ENCODE peak calls at places on chromosome 22, in four cellular contexts. A is choroid plexus epithelial cell, Q is mammary epithelial cell, P is breast epithelium. O is an unnamed sample.
A peak's percentile ranks its signal among the peaks of the same experiment; 100 is the strongest.

GRCh38 chr22:33577862-33578411 is 342.3 kb downstream of the LARGE1 start:
- DNase-seq in A (no peak), Q (no peak), P (no peak), O (no peak)

GRCh38 chr22:38742176-38742942 is 13.4 kb downstream of the SUN2 start:
- DNase-seq in Q (no peak), A (no peak), P (no peak), O (no peak)

GRCh38 chr22:42885446-42885845 is 28.4 kb upstream of the ARFGAP3 start:
- DNase-seq in A (peak; percentile 31), P (no peak), Q (no peak), O (no peak)

GRCh38 chr22:19478466-19479357 is at the start of gene UFD1:
- DNase-seq in P (peak; percentile 71), Q (peak; percentile 83), A (peak; percentile 85), O (peak; percentile 84)

GRCh38 chr22:19121631-19122142 is 525 bp downstream of the DGCR2 start:
- DNase-seq in Q (peak; percentile 54), A (peak; percentile 29), P (peak; percentile 68), O (peak; percentile 49)

GRCh38 chr22:18035740-18036139 is 11.4 kb upstream of the MICAL3 start:
- DNase-seq in P (no peak), A (peak; percentile 46), Q (peak; percentile 85), O (peak; percentile 95)

GRCh38 chr22:49756656-49757055 is 71.0 kb downstream of the BRD1 start:
- DNase-seq in A (no peak), Q (no peak), P (no peak), O (no peak)

GRCh38 chr22:25582946-25583345 is 18.5 kb downstream of the GRK3 start:
- DNase-seq in P (no peak), Q (peak; percentile 46), A (no peak), O (peak; percentile 11)

GRCh38 chr22:31951201-31952093 is 7.1 kb downstream of the YWHAH start:
- DNase-seq in P (no peak), Q (no peak), A (no peak), O (no peak)

GRCh38 chr22:19138217-19139000 is 6.0 kb downstream of the ESS2 start:
- DNase-seq in A (no peak), P (no peak), Q (no peak), O (no peak)

GRCh38 chr22:32969502-32969901 is 88.7 kb downstream of the SYN3 start:
- DNase-seq in Q (no peak), P (no peak), A (no peak), O (no peak)

GRCh38 chr22:48749555-48750227 is 1078.0 kb downstream of the BRD1 start:
- DNase-seq in Q (no peak), A (no peak), P (no peak), O (no peak)

GRCh38 chr22:24686280-24686679 is 83.3 kb downstream of the GGT1 start:
- DNase-seq in A (peak; percentile 26), Q (no peak), P (no peak), O (no peak)

GRCh38 chr22:31707519-31707918 is 42.4 kb downstream of the PRR14L start:
- DNase-seq in P (no peak), A (no peak), Q (no peak), O (no peak)

GRCh38 chr22:50696799-50697561 is 24.4 kb downstream of the SHANK3 start:
- DNase-seq in A (peak; percentile 14), P (no peak), Q (peak; percentile 11), O (peak; percentile 43)

GRCh38 chr22:50247748-50248147 is 2.9 kb upstream of the TUBGCP6 start:
- DNase-seq in A (peak; percentile 80), Q (no peak), P (no peak), O (peak; percentile 78)

GRCh38 chr22:26691377-26691716 is 34.0 kb downstream of the MIAT start:
- DNase-seq in A (no peak), Q (no peak), P (no peak), O (no peak)
- H3K4me3 ChIP-seq in A (no peak overlapping the region), Q (no peak overlapping the region), P (no peak overlapping the region), O (no peak overlapping the region)

DNA sequence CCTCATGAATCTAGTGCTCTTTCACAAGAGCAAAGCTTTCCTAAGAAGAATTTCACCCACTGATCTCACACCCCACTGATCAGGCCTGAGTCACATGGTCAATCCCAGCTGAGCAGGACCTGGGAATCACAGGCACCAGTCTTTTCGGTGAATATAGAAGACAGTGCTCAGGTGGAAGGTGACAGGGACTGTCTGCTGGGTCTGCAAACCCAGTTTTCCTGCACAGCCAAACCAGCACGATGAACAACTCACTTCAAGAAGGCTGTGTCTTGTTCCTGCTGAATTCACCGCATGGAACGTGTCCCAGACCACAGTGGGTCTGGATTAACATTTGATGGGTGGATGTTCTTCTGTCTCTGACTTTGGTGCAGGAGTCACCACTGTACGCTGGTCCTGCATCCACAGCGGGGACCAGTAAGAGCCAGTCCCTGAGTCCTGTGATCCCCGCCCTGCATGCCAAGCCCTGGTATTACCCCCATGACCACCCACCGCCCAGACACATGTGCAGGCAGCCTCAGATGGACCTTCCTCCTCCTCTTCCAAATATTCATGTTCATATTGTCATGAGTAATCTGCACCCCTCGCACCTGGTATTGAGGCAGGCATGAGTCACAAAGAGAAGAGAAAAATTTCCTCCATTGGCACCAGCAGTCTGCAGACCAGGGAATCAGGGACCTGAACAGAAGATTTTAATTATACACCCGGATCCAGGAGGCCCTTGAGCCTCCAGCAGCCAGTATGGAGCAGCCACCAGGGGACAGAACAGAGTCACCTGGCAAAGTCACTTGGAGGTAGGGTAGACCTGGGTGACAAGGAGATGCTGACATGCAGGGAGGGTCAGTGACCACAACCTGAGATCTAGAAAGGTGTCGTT is 8.6 kb upstream of the IGLL5 start:
- DNase-seq in P (no peak), Q (no peak), A (no peak), O (no peak)
- TF ChIP-seq CTCF in P (no peak), Q (no peak), A (no peak), O (no peak)

GRCh38 chr22:37419916-37420655 is 7.2 kb downstream of the ELFN2 start:
- DNase-seq in A (no peak), Q (peak; percentile 41), P (no peak), O (peak; percentile 42)
- H3K4me3 ChIP-seq in A (peak overlapping the region; percentile 53), Q (peak overlapping the region; percentile 54), P (peak overlapping the region; percentile 62), O (peak overlapping the region; percentile 31)

GRCh38 chr22:45867118-45867905 is 109.7 kb downstream of the WNT7B start:
- DNase-seq in P (no peak), A (peak; percentile 30), Q (no peak), O (no peak)
- TF ChIP-seq CTCF in P (no peak), A (no peak), Q (no peak), O (no peak)

DNA sequence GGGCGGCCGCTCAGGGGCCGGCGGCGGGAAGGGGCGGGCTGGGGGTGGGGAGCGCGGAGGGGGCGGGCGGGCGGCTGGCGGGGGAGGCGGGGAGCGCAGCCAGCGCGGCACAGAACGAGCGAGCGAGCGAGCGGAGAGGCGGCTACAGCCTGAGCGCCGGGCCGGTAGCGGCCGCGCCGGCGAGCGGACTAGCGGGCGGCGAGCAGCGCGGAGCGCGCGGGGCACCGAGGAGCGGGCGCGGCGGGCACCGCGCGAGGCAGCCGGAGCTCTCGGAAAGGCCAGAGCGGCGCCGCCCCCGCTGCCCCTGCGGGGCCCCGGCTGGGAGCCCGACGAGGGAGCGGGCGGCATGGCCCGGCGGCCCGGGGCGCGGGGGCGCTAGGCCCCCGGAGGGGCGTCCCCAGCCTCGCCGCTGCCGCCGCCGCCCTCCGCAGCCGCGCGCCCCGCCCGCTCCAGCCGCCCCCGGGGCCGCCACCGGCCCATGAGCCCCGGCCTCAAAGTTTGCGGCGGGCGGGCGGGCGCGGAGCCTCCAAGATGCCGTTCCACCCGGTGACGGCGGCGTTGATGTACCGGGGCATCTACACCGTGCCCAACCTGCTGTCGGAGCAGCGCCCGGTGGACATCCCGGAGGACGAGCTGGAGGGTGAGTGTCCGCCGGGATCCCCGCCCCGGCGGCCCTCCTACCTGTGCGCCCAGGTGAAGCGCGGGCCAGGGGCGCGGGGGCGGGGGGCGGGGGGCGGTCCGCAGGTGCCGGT is at the start of gene CABP7:
- DNase-seq in A (no peak), P (no peak), Q (no peak), O (no peak)
- H3K4me3 ChIP-seq in A (no peak within 1 kb of the TSS), P (peak within 1 kb of the TSS; percentile 58), Q (no peak within 1 kb of the TSS), O (no peak within 1 kb of the TSS)

GRCh38 chr22:27801197-27801615 is 350 bp downstream of the MN1 start:
- DNase-seq in P (no peak), Q (peak; percentile 52), A (peak; percentile 59), O (peak; percentile 60)

GRCh38 chr22:27799334-27800249 is 2.0 kb downstream of the MN1 start:
- DNase-seq in A (peak; percentile 25), Q (no peak), P (no peak), O (peak; percentile 48)

GRCh38 chr22:27802389-27803079 is 978 bp upstream of the MN1 start:
- DNase-seq in A (no peak), Q (no peak), P (no peak), O (no peak)

GRCh38 chr22:27800250-27801131 is 1.1 kb downstream of the MN1 start:
- DNase-seq in P (no peak), Q (peak; percentile 60), A (peak; percentile 42), O (peak; percentile 56)

DNA sequence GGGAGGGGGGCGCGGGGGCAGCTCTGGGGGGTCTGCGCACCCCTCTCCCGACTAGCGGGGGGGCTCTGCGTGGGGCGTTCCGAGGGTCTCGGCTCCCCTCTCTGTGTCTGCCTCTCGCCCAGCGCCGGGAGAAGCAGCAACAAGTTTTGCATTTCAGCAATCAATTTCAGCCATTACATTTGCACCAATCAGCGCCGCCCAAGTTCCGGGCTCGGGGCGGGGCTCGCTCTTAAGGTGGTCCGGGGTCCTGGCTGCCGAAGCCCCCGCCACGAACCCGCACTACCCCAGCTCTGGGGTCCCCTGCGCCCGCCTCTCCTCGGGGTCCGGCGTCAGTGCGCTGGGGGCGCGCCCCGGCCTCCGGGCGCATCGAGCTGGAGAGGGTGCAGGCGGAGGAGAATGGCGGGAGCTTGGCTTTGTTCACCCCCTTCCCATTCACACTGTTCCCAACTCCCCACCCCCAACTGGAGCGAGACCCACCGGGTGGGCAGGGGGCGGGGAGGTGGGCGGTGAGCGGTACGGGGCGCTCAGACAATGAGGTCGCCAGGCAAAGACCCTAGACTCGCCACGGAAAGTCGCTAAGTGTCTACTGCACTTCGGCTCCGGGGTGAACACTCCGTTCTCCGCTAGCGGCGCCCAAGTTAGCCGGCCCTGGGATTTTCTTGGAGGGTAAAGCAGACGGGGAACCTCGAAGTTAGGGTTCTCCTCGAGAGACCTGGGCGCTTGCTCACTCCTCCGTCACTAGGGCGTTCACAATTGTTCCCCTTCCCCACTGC is at the start of gene MN1:
- DNase-seq in P (no peak), A (peak; percentile 54), Q (peak; percentile 60), O (peak; percentile 73)
- TF ChIP-seq CTCF in P (no peak), A (no peak), Q (no peak), O (peak; percentile 2)

GRCh38 chr22:39907605-39908097 is 6.8 kb downstream of the GRAP2 start:
- DNase-seq in P (no peak), A (no peak), Q (no peak), O (no peak)

GRCh38 chr22:39905686-39906085 is 4.8 kb downstream of the GRAP2 start:
- DNase-seq in A (no peak), Q (no peak), P (no peak), O (no peak)

GRCh38 chr22:39904864-39905263 is 4.0 kb downstream of the GRAP2 start:
- DNase-seq in A (no peak), P (no peak), Q (no peak), O (no peak)

GRCh38 chr22:39907035-39907434 is 6.2 kb downstream of the GRAP2 start:
- DNase-seq in P (no peak), Q (no peak), A (no peak), O (no peak)

DNA sequence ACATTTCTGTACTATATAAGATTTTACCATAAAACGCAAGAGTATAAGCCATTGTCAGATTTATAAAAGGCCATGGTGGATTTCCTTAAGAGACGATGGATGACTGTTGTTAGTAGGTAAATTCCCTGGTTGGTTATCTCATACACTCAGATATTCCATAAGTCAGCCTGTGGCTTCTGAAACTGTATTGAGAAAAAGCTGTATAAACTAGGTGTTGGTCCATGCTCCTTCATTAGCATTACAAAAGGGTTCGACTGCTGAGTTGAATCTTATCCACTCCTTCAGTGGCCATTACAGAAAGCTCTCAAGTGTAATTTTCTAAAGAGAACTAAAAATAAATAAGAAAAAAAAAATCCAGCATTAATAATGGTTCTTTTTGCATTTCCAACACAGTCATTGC is 5.3 kb downstream of the GRAP2 start:
- DNase-seq in A (no peak), Q (no peak), P (no peak), O (no peak)
- H3K4me3 ChIP-seq in A (no peak overlapping the region), Q (no peak overlapping the region), P (no peak overlapping the region), O (no peak overlapping the region)